ENCODE peak calls at places on chromosomes 1 and 21, in six cellular contexts. Q, F, I, G, R and X are unnamed samples.

GRCh38 chr1:241836944-241837343 is 11.1 kb upstream of the EXO1 start:
- DNase-seq in Q (no peak), F (no peak), I (no peak), G (no peak), R (no peak), X (no peak)

GRCh38 chr1:7827134-7827955 is 25.5 kb downstream of the UTS2 start:
- DNase-seq in Q (no peak), F (no peak), I (peak), G (no peak), R (no peak), X (no peak)

GRCh38 chr1:37184789-37185188 is 150.5 kb upstream of the GRIK3 start:
- DNase-seq in Q (no peak), F (no peak), I (no peak), G (no peak), R (no peak), X (no peak)

GRCh38 chr1:41455479-41456271 is 28.8 kb downstream of the EDN2 start:
- DNase-seq in Q (no peak), F (no peak), I (peak), G (peak), R (peak), X (no peak)

GRCh38 chr1:150150511-150151021 is 850 bp downstream of the PLEKHO1 start:
- DNase-seq in Q (no peak), F (no peak), I (no peak), G (peak), R (no peak), X (no peak)

GRCh38 chr21:43207868-43208267 is 39.1 kb downstream of the CRYAA start:
- DNase-seq in Q (no peak), F (no peak), I (no peak), G (no peak), R (no peak), X (no peak)

GRCh38 chr1:83999316-83999819 is 436 bp upstream of the TTLL7 start:
- DNase-seq in Q (peak), F (peak), I (no peak), G (peak), R (peak), X (no peak)

GRCh38 chr1:8495928-8496401 is 178.1 kb downstream of the SLC45A1 start:
- DNase-seq in Q (no peak), F (no peak), I (no peak), G (no peak), R (peak), X (no peak)

GRCh38 chr1:178189814-178190213 is 95.9 kb downstream of the RASAL2 start:
- DNase-seq in Q (peak), F (no peak), I (peak), G (peak), R (peak), X (no peak)